ENCODE peak calls at places on chromosomes 12 and 14, in ten cellular contexts. One of them, this sample, is unnamed.

GRCh38 chr14:92463141-92463540 is 50.4 kb upstream of the RIN3 start:
- DNase-seq in NCI-H2107: no peak
- DNase-seq in stimulated activated CD4-positive, alpha-beta T cell treated with anti-CD3 and anti-CD28 coated beads, Interleukin-15, amount 100 ng/mL, for 24 hours: no peak
- DNase-seq in KBM-7: no peak
- DNase-seq in NCI-H2029: no peak
- DNase-seq in fibroblast of mammary gland: no peak
- DNase-seq in AML-193: no peak
- DNase-seq in T-helper 1 cell: no peak
- DNase-seq in GM12878: no peak
- DNase-seq in A549: no peak
- DNase-seq in this sample: no peak

GRCh38 chr12:94143444-94143843 is 4.9 kb upstream of the PLXNC1 start:
- DNase-seq in NCI-H2107: no peak
- DNase-seq in stimulated activated CD4-positive, alpha-beta T cell treated with anti-CD3 and anti-CD28 coated beads, Interleukin-15, amount 100 ng/mL, for 24 hours: no peak
- DNase-seq in KBM-7: no peak
- DNase-seq in NCI-H2029: no peak
- DNase-seq in fibroblast of mammary gland: no peak
- DNase-seq in AML-193: no peak
- DNase-seq in T-helper 1 cell: no peak
- DNase-seq in GM12878: no peak
- DNase-seq in A549: no peak
- DNase-seq in this sample: no peak

GRCh38 chr14:36852853-36853634 is 191.4 kb downstream of the PAX9 start:
- DNase-seq in NCI-H2107: no peak
- DNase-seq in stimulated activated CD4-positive, alpha-beta T cell treated with anti-CD3 and anti-CD28 coated beads, Interleukin-15, amount 100 ng/mL, for 24 hours: no peak
- DNase-seq in KBM-7: no peak
- DNase-seq in NCI-H2029: no peak
- DNase-seq in fibroblast of mammary gland: no peak
- DNase-seq in AML-193: no peak
- DNase-seq in T-helper 1 cell: no peak
- DNase-seq in GM12878: no peak
- DNase-seq in A549: no peak
- DNase-seq in this sample: no peak

GRCh38 chr12:69933115-69933552 is 108.1 kb downstream of the MYRFL start:
- DNase-seq in NCI-H2107: no peak
- DNase-seq in stimulated activated CD4-positive, alpha-beta T cell treated with anti-CD3 and anti-CD28 coated beads, Interleukin-15, amount 100 ng/mL, for 24 hours: no peak
- DNase-seq in KBM-7: no peak
- DNase-seq in NCI-H2029: no peak
- DNase-seq in fibroblast of mammary gland: no peak
- DNase-seq in AML-193: no peak
- DNase-seq in T-helper 1 cell: no peak
- DNase-seq in GM12878: no peak
- DNase-seq in A549: no peak
- DNase-seq in this sample: peak

GRCh38 chr14:21202463-21203358 is 46.8 kb upstream of the OR5AU1 start:
- DNase-seq in NCI-H2107: no peak
- DNase-seq in stimulated activated CD4-positive, alpha-beta T cell treated with anti-CD3 and anti-CD28 coated beads, Interleukin-15, amount 100 ng/mL, for 24 hours: no peak
- DNase-seq in KBM-7: no peak
- DNase-seq in NCI-H2029: no peak
- DNase-seq in fibroblast of mammary gland: no peak
- DNase-seq in AML-193: no peak
- DNase-seq in T-helper 1 cell: no peak
- DNase-seq in GM12878: no peak
- DNase-seq in A549: no peak
- DNase-seq in this sample: no peak

GRCh38 chr12:57384512-57384911 is 46.3 kb downstream of the R3HDM2 start:
- DNase-seq in NCI-H2107: no peak
- DNase-seq in stimulated activated CD4-positive, alpha-beta T cell treated with anti-CD3 and anti-CD28 coated beads, Interleukin-15, amount 100 ng/mL, for 24 hours: no peak
- DNase-seq in KBM-7: no peak
- DNase-seq in NCI-H2029: no peak
- DNase-seq in fibroblast of mammary gland: no peak
- DNase-seq in AML-193: no peak
- DNase-seq in T-helper 1 cell: no peak
- DNase-seq in GM12878: no peak
- DNase-seq in A549: no peak
- DNase-seq in this sample: no peak

GRCh38 chr12:12467701-12468218 is 94.9 kb downstream of the DUSP16 start:
- DNase-seq in NCI-H2107: peak
- DNase-seq in stimulated activated CD4-positive, alpha-beta T cell treated with anti-CD3 and anti-CD28 coated beads, Interleukin-15, amount 100 ng/mL, for 24 hours: peak
- DNase-seq in KBM-7: no peak
- DNase-seq in NCI-H2029: peak
- DNase-seq in fibroblast of mammary gland: no peak
- DNase-seq in AML-193: no peak
- DNase-seq in T-helper 1 cell: peak
- DNase-seq in GM12878: no peak
- DNase-seq in A549: no peak
- DNase-seq in this sample: no peak

GRCh38 chr12:14313379-14313778 is 52.1 kb upstream of the ATF7IP start:
- DNase-seq in NCI-H2107: no peak
- DNase-seq in stimulated activated CD4-positive, alpha-beta T cell treated with anti-CD3 and anti-CD28 coated beads, Interleukin-15, amount 100 ng/mL, for 24 hours: no peak
- DNase-seq in KBM-7: no peak
- DNase-seq in NCI-H2029: no peak
- DNase-seq in fibroblast of mammary gland: no peak
- DNase-seq in AML-193: no peak
- DNase-seq in T-helper 1 cell: no peak
- DNase-seq in GM12878: no peak
- DNase-seq in A549: no peak
- DNase-seq in this sample: no peak

GRCh38 chr12:84877340-84877739 is 35.3 kb downstream of the SLC6A15 start:
- DNase-seq in NCI-H2107: no peak
- DNase-seq in stimulated activated CD4-positive, alpha-beta T cell treated with anti-CD3 and anti-CD28 coated beads, Interleukin-15, amount 100 ng/mL, for 24 hours: no peak
- DNase-seq in KBM-7: no peak
- DNase-seq in NCI-H2029: no peak
- DNase-seq in fibroblast of mammary gland: no peak
- DNase-seq in AML-193: no peak
- DNase-seq in T-helper 1 cell: no peak
- DNase-seq in GM12878: no peak
- DNase-seq in A549: no peak
- DNase-seq in this sample: no peak

GRCh38 chr14:106417224-106418049 is 891.1 kb downstream of the TMEM121 start:
- DNase-seq in NCI-H2107: no peak
- DNase-seq in stimulated activated CD4-positive, alpha-beta T cell treated with anti-CD3 and anti-CD28 coated beads, Interleukin-15, amount 100 ng/mL, for 24 hours: peak
- DNase-seq in KBM-7: peak
- DNase-seq in NCI-H2029: peak
- DNase-seq in fibroblast of mammary gland: peak
- DNase-seq in AML-193: peak
- DNase-seq in T-helper 1 cell: peak
- DNase-seq in GM12878: peak
- DNase-seq in A549: no peak
- DNase-seq in this sample: peak

GRCh38 chr14:32075636-32076277 is 1.3 kb upstream of the ARHGAP5 start:
- DNase-seq in NCI-H2107: peak
- DNase-seq in stimulated activated CD4-positive, alpha-beta T cell treated with anti-CD3 and anti-CD28 coated beads, Interleukin-15, amount 100 ng/mL, for 24 hours: no peak
- DNase-seq in KBM-7: no peak
- DNase-seq in NCI-H2029: no peak
- DNase-seq in fibroblast of mammary gland: peak
- DNase-seq in AML-193: no peak
- DNase-seq in T-helper 1 cell: no peak
- DNase-seq in GM12878: no peak
- DNase-seq in A549: peak
- DNase-seq in this sample: no peak

GRCh38 chr14:68941820-68942219 is 37.3 kb downstream of the ACTN1 start:
- DNase-seq in NCI-H2107: no peak
- DNase-seq in stimulated activated CD4-positive, alpha-beta T cell treated with anti-CD3 and anti-CD28 coated beads, Interleukin-15, amount 100 ng/mL, for 24 hours: no peak
- DNase-seq in KBM-7: no peak
- DNase-seq in NCI-H2029: no peak
- DNase-seq in fibroblast of mammary gland: peak
- DNase-seq in AML-193: no peak
- DNase-seq in T-helper 1 cell: no peak
- DNase-seq in GM12878: no peak
- DNase-seq in A549: peak
- DNase-seq in this sample: no peak

GRCh38 chr12:64560395-64561301 is 49.6 kb upstream of the RASSF3 start:
- DNase-seq in NCI-H2107: no peak
- DNase-seq in stimulated activated CD4-positive, alpha-beta T cell treated with anti-CD3 and anti-CD28 coated beads, Interleukin-15, amount 100 ng/mL, for 24 hours: no peak
- DNase-seq in KBM-7: no peak
- DNase-seq in NCI-H2029: no peak
- DNase-seq in fibroblast of mammary gland: peak
- DNase-seq in AML-193: peak
- DNase-seq in T-helper 1 cell: no peak
- DNase-seq in GM12878: no peak
- DNase-seq in A549: peak
- DNase-seq in this sample: no peak

GRCh38 chr12:5276327-5276880 is 155.5 kb upstream of the NTF3 start:
- DNase-seq in NCI-H2107: no peak
- DNase-seq in stimulated activated CD4-positive, alpha-beta T cell treated with anti-CD3 and anti-CD28 coated beads, Interleukin-15, amount 100 ng/mL, for 24 hours: no peak
- DNase-seq in KBM-7: no peak
- DNase-seq in NCI-H2029: peak
- DNase-seq in fibroblast of mammary gland: no peak
- DNase-seq in AML-193: no peak
- DNase-seq in T-helper 1 cell: no peak
- DNase-seq in GM12878: no peak
- DNase-seq in A549: no peak
- DNase-seq in this sample: no peak

GRCh38 chr12:52615208-52615868 is 3.0 kb downstream of the KRT73 start:
- DNase-seq in NCI-H2107: no peak
- DNase-seq in stimulated activated CD4-positive, alpha-beta T cell treated with anti-CD3 and anti-CD28 coated beads, Interleukin-15, amount 100 ng/mL, for 24 hours: peak
- DNase-seq in KBM-7: peak
- DNase-seq in NCI-H2029: no peak
- DNase-seq in fibroblast of mammary gland: peak
- DNase-seq in AML-193: peak
- DNase-seq in T-helper 1 cell: no peak
- DNase-seq in GM12878: no peak
- DNase-seq in A549: no peak
- DNase-seq in this sample: no peak

GRCh38 chr12:113208041-113208934 is 13.0 kb upstream of the TPCN1 start:
- DNase-seq in NCI-H2107: no peak
- DNase-seq in stimulated activated CD4-positive, alpha-beta T cell treated with anti-CD3 and anti-CD28 coated beads, Interleukin-15, amount 100 ng/mL, for 24 hours: peak
- DNase-seq in KBM-7: peak
- DNase-seq in NCI-H2029: no peak
- DNase-seq in fibroblast of mammary gland: peak
- DNase-seq in AML-193: peak
- DNase-seq in T-helper 1 cell: peak
- DNase-seq in GM12878: peak
- DNase-seq in A549: no peak
- DNase-seq in this sample: peak

GRCh38 chr12:64256166-64256800 is 34.2 kb upstream of the KICS2 start:
- DNase-seq in NCI-H2107: peak
- DNase-seq in stimulated activated CD4-positive, alpha-beta T cell treated with anti-CD3 and anti-CD28 coated beads, Interleukin-15, amount 100 ng/mL, for 24 hours: no peak
- DNase-seq in KBM-7: peak
- DNase-seq in NCI-H2029: peak
- DNase-seq in fibroblast of mammary gland: peak
- DNase-seq in AML-193: peak
- DNase-seq in T-helper 1 cell: no peak
- DNase-seq in GM12878: no peak
- DNase-seq in A549: no peak
- DNase-seq in this sample: peak

GRCh38 chr14:39015360-39015961 is 87.6 kb downstream of the SEC23A start:
- DNase-seq in NCI-H2107: no peak
- DNase-seq in stimulated activated CD4-positive, alpha-beta T cell treated with anti-CD3 and anti-CD28 coated beads, Interleukin-15, amount 100 ng/mL, for 24 hours: peak
- DNase-seq in KBM-7: peak
- DNase-seq in NCI-H2029: peak
- DNase-seq in fibroblast of mammary gland: peak
- DNase-seq in AML-193: peak
- DNase-seq in T-helper 1 cell: no peak
- DNase-seq in GM12878: no peak
- DNase-seq in A549: peak
- DNase-seq in this sample: peak

GRCh38 chr14:54322668-54323380 is 74.0 kb upstream of the CDKN3 start:
- DNase-seq in NCI-H2107: no peak
- DNase-seq in stimulated activated CD4-positive, alpha-beta T cell treated with anti-CD3 and anti-CD28 coated beads, Interleukin-15, amount 100 ng/mL, for 24 hours: no peak
- DNase-seq in KBM-7: no peak
- DNase-seq in NCI-H2029: no peak
- DNase-seq in fibroblast of mammary gland: no peak
- DNase-seq in AML-193: no peak
- DNase-seq in T-helper 1 cell: no peak
- DNase-seq in GM12878: no peak
- DNase-seq in A549: no peak
- DNase-seq in this sample: no peak

GRCh38 chr12:111024205-111024794 is 103.9 kb upstream of the MYL2 start:
- DNase-seq in NCI-H2107: no peak
- DNase-seq in stimulated activated CD4-positive, alpha-beta T cell treated with anti-CD3 and anti-CD28 coated beads, Interleukin-15, amount 100 ng/mL, for 24 hours: peak
- DNase-seq in KBM-7: peak
- DNase-seq in NCI-H2029: peak
- DNase-seq in fibroblast of mammary gland: peak
- DNase-seq in AML-193: peak
- DNase-seq in T-helper 1 cell: peak
- DNase-seq in GM12878: peak
- DNase-seq in A549: peak
- DNase-seq in this sample: no peak

GRCh38 chr12:102903318-102904007 is 13.6 kb downstream of the PAH start:
- DNase-seq in NCI-H2107: peak
- DNase-seq in stimulated activated CD4-positive, alpha-beta T cell treated with anti-CD3 and anti-CD28 coated beads, Interleukin-15, amount 100 ng/mL, for 24 hours: no peak
- DNase-seq in KBM-7: no peak
- DNase-seq in NCI-H2029: no peak
- DNase-seq in fibroblast of mammary gland: no peak
- DNase-seq in AML-193: no peak
- DNase-seq in T-helper 1 cell: no peak
- DNase-seq in GM12878: no peak
- DNase-seq in A549: no peak
- DNase-seq in this sample: no peak

GRCh38 chr12:122888232-122888752 is 7.6 kb downstream of the VPS37B start:
- DNase-seq in NCI-H2107: peak
- DNase-seq in stimulated activated CD4-positive, alpha-beta T cell treated with anti-CD3 and anti-CD28 coated beads, Interleukin-15, amount 100 ng/mL, for 24 hours: peak
- DNase-seq in KBM-7: peak
- DNase-seq in NCI-H2029: peak
- DNase-seq in fibroblast of mammary gland: peak
- DNase-seq in AML-193: peak
- DNase-seq in T-helper 1 cell: peak
- DNase-seq in GM12878: no peak
- DNase-seq in A549: peak
- DNase-seq in this sample: no peak

GRCh38 chr12:92123780-92124707 is 21.6 kb downstream of the BTG1 start:
- DNase-seq in NCI-H2107: no peak
- DNase-seq in stimulated activated CD4-positive, alpha-beta T cell treated with anti-CD3 and anti-CD28 coated beads, Interleukin-15, amount 100 ng/mL, for 24 hours: no peak
- DNase-seq in KBM-7: no peak
- DNase-seq in NCI-H2029: no peak
- DNase-seq in fibroblast of mammary gland: no peak
- DNase-seq in AML-193: peak
- DNase-seq in T-helper 1 cell: no peak
- DNase-seq in GM12878: no peak
- DNase-seq in A549: no peak
- DNase-seq in this sample: no peak

GRCh38 chr14:29191092-29191491 is 424.5 kb downstream of the FOXG1 start:
- DNase-seq in NCI-H2107: no peak
- DNase-seq in stimulated activated CD4-positive, alpha-beta T cell treated with anti-CD3 and anti-CD28 coated beads, Interleukin-15, amount 100 ng/mL, for 24 hours: no peak
- DNase-seq in KBM-7: no peak
- DNase-seq in NCI-H2029: no peak
- DNase-seq in fibroblast of mammary gland: no peak
- DNase-seq in AML-193: no peak
- DNase-seq in T-helper 1 cell: no peak
- DNase-seq in GM12878: no peak
- DNase-seq in A549: no peak
- DNase-seq in this sample: no peak

GRCh38 chr12:121176826-121177529 is 33.0 kb upstream of the P2RX4 start:
- DNase-seq in NCI-H2107: no peak
- DNase-seq in stimulated activated CD4-positive, alpha-beta T cell treated with anti-CD3 and anti-CD28 coated beads, Interleukin-15, amount 100 ng/mL, for 24 hours: no peak
- DNase-seq in KBM-7: no peak
- DNase-seq in NCI-H2029: no peak
- DNase-seq in fibroblast of mammary gland: no peak
- DNase-seq in AML-193: no peak
- DNase-seq in T-helper 1 cell: no peak
- DNase-seq in GM12878: no peak
- DNase-seq in A549: no peak
- DNase-seq in this sample: no peak

GRCh38 chr12:104680070-104680469 is 223.3 kb downstream of the CHST11 start:
- DNase-seq in NCI-H2107: no peak
- DNase-seq in stimulated activated CD4-positive, alpha-beta T cell treated with anti-CD3 and anti-CD28 coated beads, Interleukin-15, amount 100 ng/mL, for 24 hours: peak
- DNase-seq in KBM-7: peak
- DNase-seq in NCI-H2029: peak
- DNase-seq in fibroblast of mammary gland: no peak
- DNase-seq in AML-193: peak
- DNase-seq in T-helper 1 cell: no peak
- DNase-seq in GM12878: peak
- DNase-seq in A549: no peak
- DNase-seq in this sample: no peak

GRCh38 chr12:2082321-2082720 is 29.5 kb downstream of the CACNA1C start:
- DNase-seq in NCI-H2107: no peak
- DNase-seq in stimulated activated CD4-positive, alpha-beta T cell treated with anti-CD3 and anti-CD28 coated beads, Interleukin-15, amount 100 ng/mL, for 24 hours: no peak
- DNase-seq in KBM-7: no peak
- DNase-seq in NCI-H2029: no peak
- DNase-seq in fibroblast of mammary gland: no peak
- DNase-seq in AML-193: no peak
- DNase-seq in T-helper 1 cell: no peak
- DNase-seq in GM12878: no peak
- DNase-seq in A549: no peak
- DNase-seq in this sample: no peak

GRCh38 chr12:16187684-16188083 is 89.8 kb downstream of the SLC15A5 start:
- DNase-seq in NCI-H2107: no peak
- DNase-seq in stimulated activated CD4-positive, alpha-beta T cell treated with anti-CD3 and anti-CD28 coated beads, Interleukin-15, amount 100 ng/mL, for 24 hours: no peak
- DNase-seq in KBM-7: no peak
- DNase-seq in NCI-H2029: no peak
- DNase-seq in fibroblast of mammary gland: no peak
- DNase-seq in AML-193: no peak
- DNase-seq in T-helper 1 cell: no peak
- DNase-seq in GM12878: no peak
- DNase-seq in A549: no peak
- DNase-seq in this sample: no peak